ENCODE peak calls at places on chromosomes 1 and 21, in seven cellular contexts. P is A549, I is tibial artery, O is OCI-LY7, K is tibial nerve, T is IMR-90, Z is fibroblast of lung. A is an unnamed sample.

GRCh38 chr1:44519035-44519676 is 114.1 kb downstream of the RNF220 start:
- DNase-seq in P (no peak), I (no peak), O (no peak), K (no peak), T (no peak), Z (no peak), A (no peak)

GRCh38 chr21:26966978-26967913 is at the start of gene ADAMTS5:
- DNase-seq in P (no peak), I (peak; percentile 59), O (no peak), K (no peak), T (peak; percentile 69), Z (peak; percentile 55), A (peak; percentile 43)

GRCh38 chr1:21262282-21263051 is 27.8 kb downstream of the ECE1 start:
- DNase-seq in P (peak; percentile 82), I (peak; percentile 90), O (no peak), K (peak; percentile 77), T (peak; percentile 95), Z (peak; percentile 89), A (peak; percentile 91)

GRCh38 chr1:228802386-228803221 is 67.3 kb downstream of the RHOU start:
- DNase-seq in P (no peak), I (peak; percentile 36), O (no peak), K (peak; percentile 18), T (peak; percentile 23), Z (no peak), A (no peak)

GRCh38 chr1:202615501-202616354 is 94.5 kb downstream of the SYT2 start:
- DNase-seq in P (no peak), I (peak; percentile 34), O (peak; percentile 73), K (no peak), T (peak; percentile 45), Z (peak; percentile 84), A (no peak)

GRCh38 chr1:208985231-208985630 is 598.3 kb upstream of the CAMK1G start:
- DNase-seq in P (no peak), I (no peak), O (no peak), K (no peak), T (no peak), Z (peak; percentile 20), A (no peak)

GRCh38 chr1:224619209-224619608 is 3.1 kb downstream of the CNIH3 start:
- DNase-seq in P (no peak), I (no peak), O (no peak), K (no peak), T (no peak), Z (no peak), A (no peak)

GRCh38 chr21:42654179-42654912 is 925 bp downstream of the PDE9A start:
- DNase-seq in P (peak; percentile 26), I (no peak), O (peak; percentile 89), K (no peak), T (no peak), Z (no peak), A (no peak)

GRCh38 chr1:58447891-58448290 is 98.6 kb downstream of the OMA1 start:
- DNase-seq in P (no peak), I (no peak), O (no peak), K (no peak), T (no peak), Z (peak; percentile 52), A (no peak)

GRCh38 chr1:200775850-200776249 is 37.2 kb downstream of the CAMSAP2 start:
- DNase-seq in P (no peak), I (no peak), O (no peak), K (no peak), T (no peak), Z (no peak), A (no peak)

GRCh38 chr1:26112407-26112775 is 767 bp downstream of the PDIK1L start:
- DNase-seq in P (no peak), I (no peak), O (peak; percentile 63), K (no peak), T (no peak), Z (no peak), A (no peak)

GRCh38 chr21:46661211-46661625 is 25.7 kb downstream of the PRMT2 start:
- DNase-seq in P (no peak), I (no peak), O (peak; percentile 55), K (peak; percentile 43), T (peak; percentile 82), Z (peak; percentile 80), A (peak; percentile 54)

GRCh38 chr1:171653796-171654704 is 1.6 kb upstream of the MYOC start:
- DNase-seq in P (no peak), I (no peak), O (no peak), K (no peak), T (peak; percentile 10), Z (peak; percentile 75), A (no peak)

GRCh38 chr1:110084226-110085078 is 14.0 kb upstream of the ALX3 start:
- DNase-seq in P (no peak), I (peak; percentile 34), O (no peak), K (no peak), T (peak; percentile 54), Z (peak; percentile 50), A (peak; percentile 4)
- H3K4me3 ChIP-seq in P (no peak overlapping the region), I (peak overlapping the region; percentile 64), O (no peak overlapping the region), K (peak overlapping the region; percentile 57), T (peak overlapping the region; percentile 60), Z (peak overlapping the region; percentile 38), A (peak overlapping the region; percentile 46)

GRCh38 chr1:109475261-109475660 is 8.4 kb upstream of the ATXN7L2 start:
- DNase-seq in P (no peak), I (no peak), O (no peak), K (no peak), T (no peak), Z (no peak), A (no peak)

GRCh38 chr1:109472779-109473178 is 6.4 kb downstream of the SYPL2 start:
- DNase-seq in P (no peak), I (no peak), O (no peak), K (no peak), T (no peak), Z (no peak), A (no peak)

GRCh38 chr1:109477821-109478220 is 5.9 kb upstream of the ATXN7L2 start:
- DNase-seq in P (no peak), I (no peak), O (no peak), K (no peak), T (no peak), Z (no peak), A (no peak)

GRCh38 chr1:109476825-109477224 is 6.9 kb upstream of the ATXN7L2 start:
- DNase-seq in P (no peak), I (no peak), O (no peak), K (no peak), T (no peak), Z (no peak), A (no peak)

GRCh38 chr1:109474697-109475096 is 8.4 kb downstream of the SYPL2 start:
- DNase-seq in P (no peak), I (no peak), O (no peak), K (no peak), T (no peak), Z (no peak), A (no peak)
- H3K4me3 ChIP-seq in P (no peak overlapping the region), I (no peak overlapping the region), O (no peak overlapping the region), K (no peak overlapping the region), T (no peak overlapping the region), Z (no peak overlapping the region), A (no peak overlapping the region)

GRCh38 chr1:97137862-97138514 is 416.4 kb downstream of the PTBP2 start:
- DNase-seq in P (peak; percentile 66), I (peak; percentile 25), O (peak; percentile 55), K (no peak), T (peak; percentile 78), Z (peak; percentile 71), A (peak; percentile 55)

GRCh38 chr1:97139512-97139911 is 417.9 kb downstream of the PTBP2 start:
- DNase-seq in P (no peak), I (no peak), O (no peak), K (no peak), T (peak; percentile 47), Z (peak; percentile 82), A (no peak)

GRCh38 chr1:97136971-97137370 is 415.4 kb downstream of the PTBP2 start:
- DNase-seq in P (no peak), I (no peak), O (no peak), K (no peak), T (no peak), Z (no peak), A (no peak)

GRCh38 chr1:97135972-97136371 is 414.4 kb downstream of the PTBP2 start:
- DNase-seq in P (no peak), I (no peak), O (no peak), K (no peak), T (no peak), Z (no peak), A (no peak)

DNA sequence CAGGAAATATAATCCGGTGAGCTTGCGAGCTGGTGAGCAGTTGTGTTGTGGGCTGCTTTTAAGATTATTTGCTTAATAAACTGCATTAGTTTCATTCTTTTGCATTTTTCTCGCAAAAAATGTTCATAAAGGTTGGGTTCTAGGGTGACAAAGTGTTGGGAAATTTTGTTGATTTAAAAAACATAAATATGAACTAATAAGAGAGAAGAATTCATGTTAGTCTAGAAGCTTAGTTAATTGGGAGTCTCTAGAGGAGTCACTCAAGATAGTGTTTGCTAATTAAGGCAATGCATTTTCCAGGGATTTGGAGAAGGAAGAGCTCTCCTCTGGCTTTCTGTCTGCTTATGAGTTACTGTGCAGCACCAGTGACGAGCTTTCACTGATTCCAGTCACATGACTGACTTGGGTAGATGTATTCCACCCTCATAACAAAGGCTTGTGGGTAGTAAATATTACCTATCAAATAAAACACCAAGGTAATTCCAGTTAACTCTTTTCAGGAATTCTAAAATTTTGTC is 417.0 kb downstream of the PTBP2 start:
- DNase-seq in P (no peak), I (no peak), O (no peak), K (no peak), T (no peak), Z (no peak), A (no peak)
- H3K4me3 ChIP-seq in P (no peak overlapping the region), I (no peak overlapping the region), O (no peak overlapping the region), K (no peak overlapping the region), T (no peak overlapping the region), Z (no peak overlapping the region), A (no peak overlapping the region)

GRCh38 chr1:17502326-17502778 is 37.1 kb upstream of the ARHGEF10L start:
- DNase-seq in P (peak; percentile 68), I (peak; percentile 94), O (peak; percentile 75), K (peak; percentile 84), T (peak; percentile 85), Z (peak; percentile 75), A (peak; percentile 76)
- H3K4me3 ChIP-seq in P (no peak overlapping the region), I (no peak overlapping the region), O (no peak overlapping the region), K (no peak overlapping the region), T (no peak overlapping the region), Z (no peak overlapping the region), A (no peak overlapping the region)

GRCh38 chr1:4655674-4656532 is 1.5 kb downstream of the AJAP1 start:
- DNase-seq in P (peak; percentile 68), I (no peak), O (peak; percentile 61), K (no peak), T (no peak), Z (peak; percentile 38), A (no peak)
- H3K4me3 ChIP-seq in P (peak overlapping the region; percentile 45), I (no peak overlapping the region), O (no peak overlapping the region), K (peak overlapping the region; percentile 49), T (no peak overlapping the region), Z (no peak overlapping the region), A (peak overlapping the region; percentile 5)

GRCh38 chr21:40841524-40842196 is 5.3 kb downstream of the DSCAM start:
- DNase-seq in P (peak; percentile 42), I (peak; percentile 28), O (no peak), K (no peak), T (no peak), Z (peak; percentile 40), A (no peak)
- H3K4me3 ChIP-seq in P (peak overlapping the region; percentile 28), I (no peak overlapping the region), O (no peak overlapping the region), K (peak overlapping the region; percentile 34), T (no peak overlapping the region), Z (peak overlapping the region; percentile 6), A (peak overlapping the region; percentile 28)

GRCh38 chr1:24321150-24321549 is 2.0 kb downstream of the GRHL3 start:
- DNase-seq in P (no peak), I (no peak), O (no peak), K (no peak), T (no peak), Z (no peak), A (no peak)
- H3K4me3 ChIP-seq in P (no peak overlapping the region), I (peak overlapping the region; percentile 53), O (peak overlapping the region; percentile 67), K (peak overlapping the region; percentile 60), T (no peak overlapping the region), Z (no peak overlapping the region), A (no peak overlapping the region)

A was measured in skeletal muscle cell.